ENCODE peak calls at places on chromosome 4, in ten cellular contexts. J, X, V, L, F, G, U, C, B and O are unnamed samples.
A peak's percentile ranks its signal among the peaks of the same experiment; 100 is the strongest.

GRCh38 chr4:94216394-94216793 is 8.7 kb downstream of the SMARCAD1 start:
- DNase-seq in L (no peak), X (no peak), C (no peak), J (no peak), V (no peak), B (no peak), G (no peak), U (no peak), F (no peak), O (no peak)

GRCh38 chr4:25787891-25788331 is 74.9 kb downstream of the SEL1L3 start:
- DNase-seq in V (no peak), J (no peak), U (no peak), G (no peak), B (no peak), L (no peak), C (no peak), X (no peak), F (no peak), O (no peak)

GRCh38 chr4:149164282-149164681 is 651.4 kb downstream of the IQCM start:
- DNase-seq in C (no peak), L (no peak), G (no peak), J (peak; percentile 3), V (no peak), X (no peak), B (no peak), U (no peak), F (peak; percentile 64), O (no peak)

GRCh38 chr4:163395055-163395454 is 51.4 kb downstream of the NPY5R start:
- DNase-seq in C (no peak), U (no peak), F (peak; percentile 27), G (no peak), B (no peak), V (no peak), L (no peak), X (no peak), J (peak; percentile 37), O (no peak)

GRCh38 chr4:155787113-155787710 is 28.4 kb downstream of the GUCY1B1 start:
- DNase-seq in J (peak; percentile 67), L (no peak), V (no peak), U (peak; percentile 80), C (no peak), B (no peak), F (peak; percentile 71), X (no peak), G (no peak), O (peak; percentile 73)

GRCh38 chr4:173380987-173381386 is 10.2 kb downstream of the SAP30 start:
- DNase-seq in G (no peak), B (no peak), X (no peak), V (no peak), C (no peak), U (no peak), J (no peak), L (no peak), F (no peak), O (no peak)

GRCh38 chr4:42282081-42282901 is 115.0 kb upstream of the SHISA3 start:
- DNase-seq in V (no peak), L (peak; percentile 34), X (no peak), J (peak; percentile 61), G (no peak), F (peak; percentile 77), B (no peak), U (peak; percentile 87), C (no peak), O (peak; percentile 81)

GRCh38 chr4:118307619-118308018 is 45.2 kb downstream of the PRSS12 start:
- DNase-seq in B (no peak), U (no peak), V (no peak), L (no peak), G (no peak), C (no peak), X (no peak), F (no peak), J (peak; percentile 27), O (no peak)

GRCh38 chr4:25178838-25179261 is 18.6 kb upstream of the SEPSECS start:
- DNase-seq in B (no peak), U (no peak), C (no peak), J (no peak), L (no peak), V (no peak), F (no peak), X (no peak), G (no peak), O (no peak)

GRCh38 chr4:5955201-5955821 is 62.4 kb upstream of the CRMP1 start:
- DNase-seq in L (no peak), V (no peak), B (no peak), F (no peak), U (no peak), G (no peak), C (no peak), J (peak; percentile 7), X (no peak), O (peak; percentile 43)

GRCh38 chr4:152266831-152267480 is 268.9 kb downstream of the FBXW7 start:
- DNase-seq in X (no peak), F (no peak), U (no peak), J (peak; percentile 22), G (no peak), V (no peak), L (no peak), C (no peak), B (no peak), O (peak; percentile 54)

GRCh38 chr4:178664636-178665035 is 1222.4 kb upstream of the AGA start:
- DNase-seq in G (no peak), B (no peak), L (no peak), F (no peak), X (no peak), U (no peak), J (no peak), V (no peak), C (no peak), O (no peak)

GRCh38 chr4:130419576-130419975 is 1323.6 kb downstream of the C4orf33 start:
- DNase-seq in G (no peak), V (no peak), U (no peak), L (no peak), J (no peak), B (no peak), C (no peak), X (no peak), F (peak; percentile 13), O (no peak)

GRCh38 chr4:8539661-8540060 is 40.5 kb upstream of the GPR78 start:
- DNase-seq in L (no peak), X (peak; percentile 19), U (no peak), C (no peak), J (no peak), V (no peak), G (no peak), F (no peak), B (no peak), O (no peak)

GRCh38 chr4:153731239-153731638 is 28.6 kb downstream of the RNF175 start:
- DNase-seq in X (no peak), U (no peak), F (peak; percentile 86), C (no peak), V (no peak), J (peak; percentile 98), G (no peak), L (no peak), B (no peak), O (no peak)

GRCh38 chr4:3449047-3449573 is 7.3 kb downstream of the HGFAC start:
- DNase-seq in G (no peak), U (no peak), B (no peak), J (no peak), X (no peak), F (no peak), C (no peak), V (no peak), L (no peak), O (no peak)

GRCh38 chr4:152448038-152448437 is 87.9 kb downstream of the FBXW7 start:
- DNase-seq in F (no peak), J (no peak), X (no peak), G (no peak), V (no peak), U (no peak), L (no peak), C (no peak), B (no peak), O (no peak)

GRCh38 chr4:108559911-108560310 is 60.5 kb upstream of the RPL34 start:
- DNase-seq in L (no peak), G (no peak), U (no peak), V (no peak), J (peak; percentile 18), C (no peak), F (no peak), X (no peak), B (no peak), O (no peak)

GRCh38 chr4:119299221-119300071 is 22.5 kb downstream of the FABP2 start:
- DNase-seq in U (peak; percentile 56), C (no peak), B (no peak), L (no peak), V (no peak), G (no peak), J (peak; percentile 9), X (no peak), F (peak; percentile 28), O (peak; percentile 11)

GRCh38 chr4:179625391-179625790 is 2183.2 kb upstream of the AGA start:
- DNase-seq in V (no peak), U (no peak), X (no peak), F (peak; percentile 84), G (no peak), B (no peak), J (peak; percentile 10), L (no peak), C (no peak), O (no peak)

GRCh38 chr4:171847751-171848150 is 34.5 kb downstream of the GALNTL6 start:
- DNase-seq in G (no peak), C (no peak), F (no peak), U (no peak), L (no peak), X (no peak), J (no peak), V (no peak), B (no peak), O (no peak)